ENCODE peak calls at places on chromosomes 7 and 10, in six cellular contexts. K is activated CD4-positive, alpha-beta T cell treated with anti-CD3 and anti-CD28 coated beads, Interleukin-2, amount 50 U/mL, for 1 hour; O is mesenchymal stem cell; N is Panc1; B is activated T-helper 9 cell treated with anti-CD3 and anti-CD28 coated beads, Interleukin-2, amount 50 U/mL, for 16 hours; L is NCI-H1105. S is an unnamed sample.
A peak's percentile ranks its signal among the peaks of the same experiment; 100 is the strongest.

GRCh38 chr7:1011297-1012003 is 28.5 kb downstream of the CYP2W1 start:
- DNase-seq in N (no peak), K (no peak), L (no peak), B (no peak), O (no peak), S (no peak)

GRCh38 chr10:49024484-49024883 is 84.8 kb upstream of the LRRC18 start:
- DNase-seq in O (no peak), L (no peak), N (no peak), B (no peak), K (no peak), S (no peak)

GRCh38 chr7:94922457-94922856 is 15.1 kb downstream of the PPP1R9A start:
- DNase-seq in L (no peak), B (no peak), N (no peak), K (no peak), O (no peak), S (no peak)

GRCh38 chr10:103141950-103142349 is 51.1 kb downstream of the NT5C2 start:
- DNase-seq in B (no peak), O (no peak), K (no peak), N (no peak), L (no peak), S (no peak)

GRCh38 chr7:18895456-18895855 is 222.0 kb downstream of the TWIST1 start:
- DNase-seq in K (no peak), B (no peak), L (no peak), O (peak; percentile 50), N (peak; percentile 72), S (no peak)

GRCh38 chr7:74355091-74355490 is 65.9 kb downstream of the CLIP2 start:
- DNase-seq in B (no peak), L (no peak), K (no peak), O (peak; percentile 90), N (peak; percentile 51), S (peak; percentile 27)

GRCh38 chr7:55314967-55315366 is 50.2 kb upstream of the LANCL2 start:
- DNase-seq in O (no peak), K (no peak), B (no peak), L (no peak), N (no peak), S (no peak)

GRCh38 chr7:70360557-70360956 is 762.3 kb downstream of the AUTS2 start:
- DNase-seq in N (no peak), K (no peak), O (no peak), B (no peak), L (no peak), S (no peak)

GRCh38 chr7:27739914-27740448 is at the start of gene TAX1BP1:
- DNase-seq in N (peak; percentile 72), O (peak; percentile 97), B (peak; percentile 95), L (peak; percentile 91), K (peak; percentile 92), S (peak; percentile 75)

GRCh38 chr7:153017197-153017596 is 257.6 kb downstream of the ACTR3B start:
- DNase-seq in K (no peak), N (no peak), O (no peak), L (no peak), B (no peak), S (no peak)

GRCh38 chr7:121490309-121490708 is 94.2 kb upstream of the FAM3C start:
- DNase-seq in O (no peak), K (no peak), N (no peak), B (no peak), L (no peak), S (no peak)

GRCh38 chr7:78734626-78735025 is 718.8 kb downstream of the MAGI2 start:
- DNase-seq in N (no peak), O (no peak), K (no peak), L (no peak), B (no peak), S (no peak)

GRCh38 chr7:103656221-103656620 is 210.2 kb upstream of the SLC26A5 start:
- DNase-seq in B (no peak), N (no peak), O (no peak), K (no peak), L (no peak), S (no peak)

GRCh38 chr7:79298145-79298760 is 155.2 kb downstream of the MAGI2 start:
- DNase-seq in N (peak; percentile 50), B (no peak), K (no peak), O (peak; percentile 58), L (peak; percentile 30), S (no peak)

GRCh38 chr7:33446551-33446950 is 317.2 kb downstream of the BBS9 start:
- DNase-seq in O (no peak), N (no peak), K (no peak), L (peak; percentile 81), B (no peak), S (no peak)

GRCh38 chr10:104486803-104487202 is 133.2 kb downstream of the CFAP58 start:
- DNase-seq in L (no peak), K (no peak), O (no peak), B (no peak), N (no peak), S (no peak)

GRCh38 chr7:37149019-37149814 is 299.4 kb downstream of the ELMO1 start:
- DNase-seq in K (no peak), O (no peak), B (no peak), N (no peak), L (no peak), S (no peak)

GRCh38 chr7:137948845-137949330 is 53.0 kb downstream of the CREB3L2 start:
- DNase-seq in K (no peak), N (no peak), B (no peak), O (no peak), L (no peak), S (no peak)